ENCODE peak calls at places on chromosomes 2 and 18, in ten cellular contexts. L, C, W, B, Z, O, S, F, K and R are unnamed samples.

GRCh38 chr2:186518945-186519344 is 32.9 kb downstream of the ZC3H15 start:
- DNase-seq in L (no peak), C (no peak), W (peak), B (peak), Z (peak), O (peak), S (no peak), F (no peak), K (no peak), R (no peak)

GRCh38 chr2:138028538-138028937 is 64.3 kb downstream of the HNMT start:
- DNase-seq in L (peak), C (no peak), W (no peak), B (no peak), Z (no peak), O (no peak), S (no peak), F (no peak), K (no peak), R (no peak)

GRCh38 chr2:142981069-142981378 is 103.6 kb downstream of the KYNU start:
- DNase-seq in L (no peak), C (no peak), W (no peak), B (no peak), Z (no peak), O (no peak), S (no peak), F (no peak), K (no peak), R (no peak)

GRCh38 chr2:102872388-102872787 is 110.6 kb downstream of the TMEM182 start:
- DNase-seq in L (no peak), C (no peak), W (no peak), B (no peak), Z (peak), O (no peak), S (no peak), F (no peak), K (no peak), R (no peak)

GRCh38 chr2:180222642-180223041 is 215.5 kb upstream of the CWC22 start:
- DNase-seq in L (no peak), C (no peak), W (peak), B (peak), Z (peak), O (peak), S (peak), F (peak), K (no peak), R (no peak)

GRCh38 chr18:14925281-14925709 is 177.3 kb downstream of the ANKRD30B start:
- DNase-seq in L (no peak), C (no peak), W (no peak), B (peak), Z (no peak), O (no peak), S (no peak), F (no peak), K (peak), R (no peak)

GRCh38 chr18:23114171-23114881 is 21.0 kb upstream of the CABLES1 start:
- DNase-seq in L (no peak), C (no peak), W (no peak), B (no peak), Z (no peak), O (peak), S (no peak), F (no peak), K (no peak), R (no peak)

GRCh38 chr18:7307586-7307985 is 76.7 kb downstream of the LRRC30 start:
- DNase-seq in L (no peak), C (no peak), W (no peak), B (no peak), Z (no peak), O (no peak), S (no peak), F (no peak), K (no peak), R (peak)

GRCh38 chr2:177896587-177896986 is 176.0 kb downstream of the PDE11A start:
- DNase-seq in L (no peak), C (no peak), W (no peak), B (no peak), Z (peak), O (no peak), S (no peak), F (no peak), K (no peak), R (no peak)

GRCh38 chr2:84711651-84712050 is 169.2 kb downstream of the TRABD2A start:
- DNase-seq in L (no peak), C (no peak), W (no peak), B (no peak), Z (no peak), O (no peak), S (no peak), F (no peak), K (no peak), R (no peak)

GRCh38 chr2:16281451-16282330 is 341.3 kb downstream of the MYCN start:
- DNase-seq in L (peak), C (peak), W (no peak), B (no peak), Z (no peak), O (peak), S (no peak), F (peak), K (no peak), R (no peak)

GRCh38 chr18:35441857-35442595 is 55.7 kb downstream of the INO80C start:
- DNase-seq in L (no peak), C (no peak), W (no peak), B (no peak), Z (peak), O (peak), S (no peak), F (peak), K (no peak), R (no peak)

GRCh38 chr2:192570786-192571185 is 376.1 kb upstream of the TMEFF2 start:
- DNase-seq in L (no peak), C (no peak), W (no peak), B (no peak), Z (no peak), O (no peak), S (no peak), F (no peak), K (no peak), R (no peak)

GRCh38 chr2:152715854-152716428 is 1.3 kb downstream of the PRPF40A start:
- DNase-seq in L (peak), C (no peak), W (peak), B (peak), Z (no peak), O (no peak), S (no peak), F (peak), K (no peak), R (no peak)

GRCh38 chr2:165911231-165911630 is 42.3 kb downstream of the TTC21B start:
- DNase-seq in L (no peak), C (no peak), W (peak), B (peak), Z (peak), O (no peak), S (no peak), F (no peak), K (no peak), R (no peak)

GRCh38 chr18:25229080-25229479 is 122.9 kb downstream of the ZNF521 start:
- DNase-seq in L (no peak), C (no peak), W (peak), B (peak), Z (peak), O (peak), S (no peak), F (no peak), K (no peak), R (no peak)

GRCh38 chr18:12747530-12748315 is 44.9 kb downstream of the PSMG2 start:
- DNase-seq in L (no peak), C (no peak), W (no peak), B (peak), Z (peak), O (no peak), S (no peak), F (no peak), K (no peak), R (no peak)

GRCh38 chr2:59276917-59277316 is 1035.8 kb upstream of the FANCL start:
- DNase-seq in L (no peak), C (no peak), W (no peak), B (no peak), Z (no peak), O (no peak), S (no peak), F (no peak), K (no peak), R (no peak)

GRCh38 chr2:152407204-152407721 is 72.3 kb downstream of the FMNL2 start:
- DNase-seq in L (peak), C (no peak), W (peak), B (peak), Z (peak), O (peak), S (no peak), F (peak), K (no peak), R (no peak)

GRCh38 chr2:105888625-105889024 is 143.9 kb downstream of the NCK2 start:
- DNase-seq in L (peak), C (no peak), W (no peak), B (no peak), Z (no peak), O (no peak), S (no peak), F (no peak), K (peak), R (no peak)
- TF ChIP-seq CTCF in L (peak), C (no peak), W (peak), B (no peak), Z (no peak), O (peak), S (no peak), F (no peak), K (no peak), R (no peak)

GRCh38 chr2:20040489-20041172 is 10.8 kb downstream of the LAPTM4A start:
- DNase-seq in L (no peak), C (no peak), W (no peak), B (no peak), Z (peak), O (no peak), S (no peak), F (peak), K (no peak), R (no peak)

GRCh38 chr2:20034821-20035220 is 16.6 kb downstream of the LAPTM4A start:
- DNase-seq in L (no peak), C (no peak), W (no peak), B (no peak), Z (no peak), O (no peak), S (no peak), F (no peak), K (no peak), R (no peak)

GRCh38 chr2:20035961-20036666 is 15.3 kb downstream of the LAPTM4A start:
- DNase-seq in L (no peak), C (no peak), W (no peak), B (no peak), Z (no peak), O (no peak), S (no peak), F (no peak), K (no peak), R (no peak)

GRCh38 chr2:20034218-20034617 is 17.2 kb downstream of the LAPTM4A start:
- DNase-seq in L (no peak), C (no peak), W (no peak), B (no peak), Z (no peak), O (no peak), S (no peak), F (no peak), K (no peak), R (no peak)

DNA sequence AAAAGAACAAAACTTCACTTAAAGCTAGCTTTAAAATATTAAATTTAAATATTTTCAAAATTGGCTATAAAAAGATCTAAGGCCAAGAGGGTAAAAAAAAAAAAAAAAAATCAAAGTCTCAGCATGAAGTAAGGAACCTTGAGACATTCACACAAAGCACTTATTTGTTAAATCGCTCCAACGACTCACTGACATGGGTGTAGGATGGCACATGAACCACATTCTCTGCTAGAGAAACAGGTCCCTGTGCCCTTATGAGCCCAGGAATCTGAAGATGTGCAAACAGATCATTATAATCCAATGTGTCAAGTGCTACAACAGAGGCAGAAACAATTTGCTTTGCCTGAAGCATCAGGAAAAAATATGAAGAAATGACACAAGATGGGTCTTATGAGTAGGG is 13.8 kb downstream of the LAPTM4A start:
- DNase-seq in L (no peak), C (no peak), W (no peak), B (no peak), Z (no peak), O (no peak), S (no peak), F (no peak), K (no peak), R (no peak)
- TF ChIP-seq CTCF in L (no peak), C (no peak), W (no peak), B (no peak), Z (no peak), O (no peak), S (no peak), F (no peak), K (no peak), R (no peak)

GRCh38 chr2:42921162-42921550 is 128.8 kb upstream of the HAAO start:
- DNase-seq in L (no peak), C (no peak), W (no peak), B (no peak), Z (no peak), O (no peak), S (no peak), F (no peak), K (no peak), R (no peak)
- TF ChIP-seq CTCF in L (peak), C (no peak), W (no peak), B (no peak), Z (no peak), O (no peak), S (no peak), F (no peak), K (no peak), R (no peak)

GRCh38 chr2:199956062-199956380 is 639 bp downstream of the MAIP1 start:
- DNase-seq in L (no peak), C (no peak), W (no peak), B (no peak), Z (no peak), O (no peak), S (no peak), F (no peak), K (no peak), R (no peak)
- TF ChIP-seq CTCF in L (no peak), C (no peak), W (no peak), B (no peak), Z (no peak), O (no peak), S (no peak), F (no peak), K (no peak), R (no peak)

DNA sequence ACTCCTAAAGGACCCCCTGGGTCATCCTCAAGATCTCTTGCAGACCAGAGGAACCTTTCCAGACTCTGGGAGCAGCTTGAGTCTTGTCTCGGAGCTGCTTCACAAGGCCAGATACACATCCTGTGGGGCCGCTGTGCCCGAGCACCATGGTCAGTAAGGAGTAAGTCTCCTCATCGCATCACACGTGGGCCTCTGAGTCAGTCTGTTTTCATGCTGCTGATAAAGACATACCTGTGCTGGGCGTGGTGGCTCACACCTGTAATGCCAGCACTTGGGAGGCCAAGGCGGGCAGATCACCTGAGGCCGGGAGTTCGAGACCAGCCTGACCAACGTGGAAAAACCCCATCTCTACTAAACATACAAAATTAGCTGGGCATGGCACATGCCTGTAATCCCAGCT is 87.4 kb upstream of the KCNE4 start:
- DNase-seq in L (no peak), C (no peak), W (no peak), B (no peak), Z (no peak), O (no peak), S (no peak), F (no peak), K (no peak), R (no peak)
- TF ChIP-seq CTCF in L (no peak), C (no peak), W (no peak), B (no peak), Z (no peak), O (no peak), S (no peak), F (no peak), K (no peak), R (no peak)